ENCODE peak calls at places on chromosomes 4 and X, in four cellular contexts. A, P, T and H are unnamed samples.
A peak's percentile ranks its signal among the peaks of the same experiment; 100 is the strongest.

GRCh38 chr4:182752158-182752910 is 164.9 kb downstream of the DCTD start:
- DNase-seq in A (no peak), P (no peak), T (no peak), H (no peak)

GRCh38 chrX:261167-261857 is 19.9 kb upstream of the PLCXD1 start:
- DNase-seq in A (peak; percentile 24), P (no peak), T (no peak), H (no peak)

GRCh38 chrX:136200466-136200865 is 50.7 kb downstream of the MAP7D3 start:
- DNase-seq in A (peak; percentile 53), P (no peak), T (no peak), H (peak; percentile 42)

GRCh38 chrX:14064632-14065432 is 35.1 kb upstream of the GEMIN8 start:
- DNase-seq in A (peak; percentile 55), P (no peak), T (no peak), H (peak; percentile 90)

GRCh38 chr4:2064276-2064991 is 5.3 kb downstream of the NAT8L start:
- DNase-seq in A (no peak), P (no peak), T (no peak), H (peak; percentile 78)

GRCh38 chr4:56773346-56773745 is 48.2 kb downstream of the SPINK2 start:
- DNase-seq in A (no peak), P (no peak), T (no peak), H (no peak)

GRCh38 chrX:85365370-85365995 is 14.0 kb downstream of the POF1B start:
- DNase-seq in A (no peak), P (no peak), T (no peak), H (no peak)

GRCh38 chr4:101192244-101192643 is 155.1 kb downstream of the PPP3CA start:
- DNase-seq in A (no peak), P (no peak), T (peak; percentile 69), H (no peak)

GRCh38 chr4:88661724-88662123 is 35.9 kb downstream of the NAP1L5 start:
- DNase-seq in A (no peak), P (no peak), T (no peak), H (no peak)

GRCh38 chr4:3237711-3238560 is 11.0 kb upstream of the MSANTD1 start:
- DNase-seq in A (no peak), P (no peak), T (no peak), H (no peak)

GRCh38 chrX:49053223-49054072 is 5.4 kb upstream of the CCDC120 start:
- DNase-seq in A (peak; percentile 77), P (no peak), T (peak; percentile 45), H (peak; percentile 80)

GRCh38 chr4:40254961-40255721 is 58.3 kb downstream of the RHOH start:
- DNase-seq in A (no peak), P (no peak), T (peak; percentile 9), H (no peak)

GRCh38 chr4:71635094-71635493 is 148.8 kb downstream of the GC start:
- DNase-seq in A (no peak), P (no peak), T (no peak), H (no peak)

GRCh38 chrX:13652256-13653021 is 502 bp upstream of the TCEANC start:
- DNase-seq in A (peak; percentile 14), P (no peak), T (no peak), H (peak; percentile 62)

GRCh38 chr4:132266374-132266773 is 882.7 kb upstream of the PCDH10 start:
- DNase-seq in A (no peak), P (no peak), T (no peak), H (no peak)

GRCh38 chr4:123603165-123603564 is 206.6 kb downstream of the SPRY1 start:
- DNase-seq in A (no peak), P (no peak), T (peak; percentile 13), H (no peak)

GRCh38 chrX:30741545-30741944 is 88.3 kb downstream of the GK start:
- DNase-seq in A (no peak), P (no peak), T (no peak), H (no peak)

GRCh38 chr4:6660430-6660829 is 19.9 kb downstream of the MRFAP1 start:
- DNase-seq in A (no peak), P (no peak), T (no peak), H (no peak)

GRCh38 chr4:101977096-101977495 is 186.6 kb downstream of the BANK1 start:
- DNase-seq in A (peak; percentile 14), P (no peak), T (no peak), H (no peak)

GRCh38 chrX:76148753-76149152 is 24.1 kb upstream of the PBDC1 start:
- DNase-seq in A (no peak), P (peak; percentile 45), T (peak; percentile 17), H (no peak)

GRCh38 chr4:95625020-95625419 is 76.2 kb upstream of the UNC5C start:
- DNase-seq in A (no peak), P (no peak), T (no peak), H (no peak)

GRCh38 chr4:73668806-73669205 is 48.6 kb upstream of the RASSF6 start:
- DNase-seq in A (no peak), P (no peak), T (no peak), H (no peak)

GRCh38 chrX:134688181-134688580 is 29.9 kb upstream of the PLAC1 start:
- DNase-seq in A (no peak), P (no peak), T (no peak), H (no peak)
- TF ChIP-seq EP300 in A (no peak), P (no peak), T (no peak), H (no peak)

GRCh38 chr4:184074989-184075388 is 142.7 kb downstream of the ENPP6 start:
- DNase-seq in A (no peak), P (no peak), T (no peak), H (no peak)

DNA sequence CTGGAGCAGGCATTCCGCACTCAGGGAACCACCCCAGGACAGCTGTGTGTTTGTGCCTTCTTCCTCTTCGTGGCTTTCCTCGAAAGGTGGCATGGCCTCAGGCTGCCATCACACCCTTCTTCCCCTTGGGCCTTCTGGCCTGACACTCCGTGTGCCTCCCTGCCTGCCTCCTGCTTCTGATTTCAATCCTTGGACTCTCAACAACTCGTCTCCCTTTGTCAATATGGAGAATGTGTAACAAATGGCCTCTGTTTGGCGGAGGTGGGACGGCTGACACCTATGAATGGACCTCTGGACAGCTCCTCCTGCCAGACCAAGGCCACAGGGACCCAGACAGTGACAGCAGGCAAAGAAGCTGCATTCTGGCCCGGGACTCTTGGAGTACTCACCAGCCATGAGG is 137.0 kb downstream of the ENPP6 start:
- DNase-seq in A (no peak), P (no peak), T (peak; percentile 29), H (no peak)
- TF ChIP-seq CHD4 in A (no peak), P (no peak), T (no peak), H (no peak)

DNA sequence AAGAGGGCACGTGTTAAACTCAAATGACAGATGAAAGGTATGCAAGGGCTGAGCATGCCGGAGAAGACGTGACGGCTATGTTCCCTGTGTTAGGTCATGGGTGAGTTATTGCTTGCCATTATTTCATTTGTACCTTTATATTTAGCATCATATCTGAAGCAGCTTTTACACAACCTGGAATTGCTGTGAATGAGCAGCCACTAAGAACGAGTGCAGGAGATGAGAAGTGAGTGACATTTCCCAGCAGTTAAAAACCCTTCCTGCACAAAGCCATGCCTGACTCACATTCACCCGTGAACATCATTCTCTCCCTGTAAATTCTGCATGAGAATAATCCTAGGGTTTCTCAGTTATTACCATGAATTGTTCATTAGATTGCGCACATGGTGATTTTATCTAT is 433.2 kb upstream of the ZFP42 start:
- DNase-seq in A (no peak), P (no peak), T (no peak), H (no peak)
- TF ChIP-seq EP300 in A (no peak), P (no peak), T (no peak), H (no peak)

GRCh38 chr4:52704133-52704532 is 45.0 kb upstream of the USP46 start:
- DNase-seq in A (no peak), P (no peak), T (no peak), H (no peak)

GRCh38 chr4:52701207-52701606 is 42.1 kb upstream of the USP46 start:
- DNase-seq in A (no peak), P (peak; percentile 75), T (no peak), H (no peak)

GRCh38 chr4:52709155-52709554 is 42.1 kb downstream of the ERVMER34-1 start:
- DNase-seq in A (no peak), P (no peak), T (no peak), H (no peak)

DNA sequence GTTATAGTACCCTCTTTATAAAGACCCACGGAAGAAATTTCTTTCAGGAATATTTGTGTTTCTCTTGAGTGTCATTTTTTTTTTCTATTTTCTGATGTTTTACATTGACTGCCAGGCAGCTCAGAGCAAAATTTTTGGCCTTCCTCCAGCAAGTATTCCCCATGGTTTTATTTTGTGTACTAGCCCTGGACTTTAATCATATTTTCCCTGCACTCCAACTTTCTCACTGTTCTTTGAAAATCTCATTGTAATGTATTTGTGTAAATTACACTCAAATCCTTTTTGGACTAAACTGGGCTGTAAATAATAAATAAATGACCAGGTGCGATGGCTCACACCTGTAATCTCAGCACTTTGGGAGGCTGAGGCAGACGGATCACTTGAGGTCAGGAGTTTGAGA is 45.6 kb upstream of the USP46 start:
- DNase-seq in A (no peak), P (no peak), T (no peak), H (no peak)
- TF ChIP-seq CHD4 in A (no peak), P (no peak), T (no peak), H (no peak)

DNA sequence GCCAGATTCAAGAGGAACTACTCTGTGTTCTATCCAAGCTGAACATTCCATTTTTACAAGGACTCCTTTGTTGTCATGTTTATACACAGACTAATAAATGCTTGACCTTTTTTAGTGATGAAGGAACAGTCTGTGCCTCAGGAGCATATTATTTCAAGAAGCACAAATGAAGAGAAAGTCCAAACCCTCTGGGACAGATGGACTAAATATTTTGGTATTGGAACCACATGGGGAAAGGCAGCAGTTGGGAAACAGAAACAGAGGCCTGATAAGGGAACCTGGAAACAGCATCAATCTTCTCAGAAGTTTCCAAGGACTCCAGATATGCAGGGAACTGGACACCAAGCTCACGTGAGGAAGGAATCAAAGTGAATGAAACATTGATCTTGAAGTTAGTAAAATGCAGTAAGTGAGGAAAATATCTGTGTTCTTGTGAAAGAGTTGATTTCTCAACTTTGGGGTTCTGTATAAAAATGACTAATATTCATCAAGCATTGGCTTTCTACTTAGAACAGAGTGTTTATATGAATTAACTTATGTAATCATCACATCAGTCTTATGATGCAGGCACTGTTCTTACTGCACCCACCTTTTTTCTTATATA is 149.0 kb upstream of the JADE1 start:
- DNase-seq in A (no peak), P (no peak), T (no peak), H (no peak)
- TF ChIP-seq EP300 in A (no peak), P (no peak), T (no peak), H (no peak)

DNA sequence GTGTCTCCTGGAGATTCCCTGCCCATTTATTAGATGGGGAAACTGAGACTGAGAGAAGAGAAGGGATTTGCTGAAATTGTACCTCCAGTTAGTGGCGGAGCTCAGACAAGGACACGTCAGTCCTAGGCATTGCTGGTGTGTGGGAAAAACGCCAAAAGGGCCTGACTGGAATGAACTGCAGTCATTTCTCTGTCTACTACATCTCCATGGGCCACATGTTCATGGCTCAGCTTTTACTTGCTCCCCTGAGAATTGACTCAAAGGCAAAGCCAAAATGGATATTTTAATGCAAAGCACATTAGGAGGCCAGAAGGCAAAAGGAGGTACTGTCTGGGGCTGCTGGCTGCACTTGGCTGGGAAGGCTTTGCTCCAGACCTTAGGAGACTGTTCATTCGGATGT is 3.8 kb downstream of the TFDP3 start:
- DNase-seq in A (no peak), P (no peak), T (no peak), H (no peak)
- TF ChIP-seq CHD4 in A (no peak), P (no peak), T (no peak), H (no peak)